ENCODE peak calls at places on chromosome 16, in five cellular contexts. One of them, this sample, is unnamed.

GRCh38 chr16:3734758-3735221 is 17.5 kb upstream of the TRAP1 start:
- DNase-seq in breast epithelium: no peak
- DNase-seq in BE2C: no peak
- DNase-seq in HFFc6: no peak
- DNase-seq in lung: no peak
- DNase-seq in this sample: no peak

GRCh38 chr16:87784812-87785211 is 19.0 kb upstream of the KLHDC4 start:
- DNase-seq in breast epithelium: no peak
- DNase-seq in BE2C: no peak
- DNase-seq in HFFc6: peak
- DNase-seq in lung: no peak
- DNase-seq in this sample: no peak

GRCh38 chr16:12553191-12553590 is 250.5 kb downstream of the CPPED1 start:
- DNase-seq in breast epithelium: no peak
- DNase-seq in BE2C: no peak
- DNase-seq in HFFc6: no peak
- DNase-seq in lung: no peak
- DNase-seq in this sample: no peak

GRCh38 chr16:23146877-23147601 is 2.2 kb downstream of the USP31 start:
- DNase-seq in breast epithelium: no peak
- DNase-seq in BE2C: no peak
- DNase-seq in HFFc6: no peak
- DNase-seq in lung: no peak
- DNase-seq in this sample: no peak

GRCh38 chr16:1037023-1037933 is 35.3 kb upstream of the SSTR5 start:
- DNase-seq in breast epithelium: no peak
- DNase-seq in BE2C: peak
- DNase-seq in HFFc6: no peak
- DNase-seq in lung: no peak
- DNase-seq in this sample: no peak

GRCh38 chr16:11511801-11512200 is 74.9 kb downstream of the LITAF start:
- DNase-seq in breast epithelium: no peak
- DNase-seq in BE2C: no peak
- DNase-seq in HFFc6: no peak
- DNase-seq in lung: no peak
- DNase-seq in this sample: no peak

GRCh38 chr16:9419161-9419560 is 327.7 kb downstream of the HAPSTR1 start:
- DNase-seq in breast epithelium: no peak
- DNase-seq in BE2C: no peak
- DNase-seq in HFFc6: no peak
- DNase-seq in lung: no peak
- DNase-seq in this sample: no peak

GRCh38 chr16:79278506-79278905 is 322.0 kb downstream of the MAF start:
- DNase-seq in breast epithelium: no peak
- DNase-seq in BE2C: no peak
- DNase-seq in HFFc6: no peak
- DNase-seq in lung: no peak
- DNase-seq in this sample: no peak

GRCh38 chr16:10150906-10151305 is 31.3 kb downstream of the GRIN2A start:
- DNase-seq in breast epithelium: no peak
- DNase-seq in BE2C: no peak
- DNase-seq in HFFc6: no peak
- DNase-seq in lung: no peak
- DNase-seq in this sample: no peak

GRCh38 chr16:82055728-82056549 is 20.9 kb downstream of the HSD17B2 start:
- DNase-seq in breast epithelium: no peak
- DNase-seq in BE2C: no peak
- DNase-seq in HFFc6: no peak
- DNase-seq in lung: no peak
- DNase-seq in this sample: no peak

GRCh38 chr16:81315271-81316175 is 761 bp downstream of the GAN start:
- DNase-seq in breast epithelium: peak
- DNase-seq in BE2C: peak
- DNase-seq in HFFc6: peak
- DNase-seq in lung: peak
- DNase-seq in this sample: peak

GRCh38 chr16:82629441-82630027 is 2.8 kb downstream of the CDH13 start:
- DNase-seq in breast epithelium: no peak
- DNase-seq in BE2C: no peak
- DNase-seq in HFFc6: peak
- DNase-seq in lung: no peak
- DNase-seq in this sample: no peak

GRCh38 chr16:24054649-24055560 is 201.2 kb upstream of the CACNG3 start:
- DNase-seq in breast epithelium: no peak
- DNase-seq in BE2C: no peak
- DNase-seq in HFFc6: no peak
- DNase-seq in lung: no peak
- DNase-seq in this sample: no peak

DNA sequence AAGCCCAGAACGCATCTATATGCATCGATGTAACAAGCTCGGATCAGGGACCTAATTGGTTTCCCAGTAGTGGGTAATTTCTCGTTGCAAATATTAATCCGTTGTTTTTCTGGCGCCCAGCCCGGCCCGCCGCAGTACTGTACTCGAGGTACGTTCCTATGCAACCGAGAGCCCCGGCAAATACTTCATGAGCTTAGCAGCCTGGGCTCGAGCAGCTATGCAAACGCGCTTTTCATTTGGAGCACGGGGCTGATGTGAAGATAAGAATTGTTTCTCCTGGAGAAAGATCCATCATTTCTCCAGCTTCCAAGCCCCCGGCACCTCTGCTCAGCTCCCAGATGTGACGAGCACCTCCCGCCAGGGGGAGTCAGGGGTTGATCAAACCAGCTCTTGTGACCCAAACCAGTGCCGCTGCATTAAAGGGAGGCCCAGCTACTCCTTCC is 229.8 kb downstream of the KATNIP start:
- DNase-seq in breast epithelium: peak
- DNase-seq in BE2C: peak
- DNase-seq in HFFc6: peak
- DNase-seq in lung: peak
- DNase-seq in this sample: no peak
- TF ChIP-seq CTCF in breast epithelium: no peak
- TF ChIP-seq CTCF in BE2C: peak
- TF ChIP-seq CTCF in HFFc6: peak
- TF ChIP-seq CTCF in lung: no peak
- TF ChIP-seq CTCF in this sample: no peak

GRCh38 chr16:31458835-31459721 is at the start of gene ARMC5:
- DNase-seq in breast epithelium: peak
- DNase-seq in BE2C: peak
- DNase-seq in HFFc6: peak
- DNase-seq in lung: peak
- DNase-seq in this sample: peak
- TF ChIP-seq CTCF in breast epithelium: peak
- TF ChIP-seq CTCF in BE2C: peak
- TF ChIP-seq CTCF in HFFc6: peak
- TF ChIP-seq CTCF in lung: no peak
- TF ChIP-seq CTCF in this sample: no peak

GRCh38 chr16:48110982-48111381 is 44.8 kb downstream of the ABCC12 start:
- DNase-seq in breast epithelium: no peak
- DNase-seq in BE2C: no peak
- DNase-seq in HFFc6: no peak
- DNase-seq in lung: no peak
- DNase-seq in this sample: no peak

GRCh38 chr16:48115299-48115698 is 40.5 kb downstream of the ABCC12 start:
- DNase-seq in breast epithelium: no peak
- DNase-seq in BE2C: no peak
- DNase-seq in HFFc6: no peak
- DNase-seq in lung: no peak
- DNase-seq in this sample: no peak

GRCh38 chr16:48112603-48113400 is 43.0 kb downstream of the ABCC12 start:
- DNase-seq in breast epithelium: no peak
- DNase-seq in BE2C: no peak
- DNase-seq in HFFc6: no peak
- DNase-seq in lung: no peak
- DNase-seq in this sample: no peak

GRCh38 chr16:48114410-48114809 is 41.4 kb downstream of the ABCC12 start:
- DNase-seq in breast epithelium: no peak
- DNase-seq in BE2C: no peak
- DNase-seq in HFFc6: no peak
- DNase-seq in lung: no peak
- DNase-seq in this sample: no peak

GRCh38 chr16:48113471-48113870 is 42.3 kb downstream of the ABCC12 start:
- DNase-seq in breast epithelium: no peak
- DNase-seq in BE2C: no peak
- DNase-seq in HFFc6: no peak
- DNase-seq in lung: no peak
- DNase-seq in this sample: no peak
- TF ChIP-seq CTCF in breast epithelium: no peak
- TF ChIP-seq CTCF in BE2C: no peak
- TF ChIP-seq CTCF in HFFc6: peak
- TF ChIP-seq CTCF in lung: no peak
- TF ChIP-seq CTCF in this sample: no peak

GRCh38 chr16:5007256-5007655 is 26.5 kb downstream of the NAGPA start:
- DNase-seq in breast epithelium: no peak
- DNase-seq in BE2C: no peak
- DNase-seq in HFFc6: no peak
- DNase-seq in lung: no peak
- DNase-seq in this sample: no peak

GRCh38 chr16:5004311-5004710 is 29.4 kb downstream of the NAGPA start:
- DNase-seq in breast epithelium: no peak
- DNase-seq in BE2C: no peak
- DNase-seq in HFFc6: no peak
- DNase-seq in lung: no peak
- DNase-seq in this sample: no peak

GRCh38 chr16:5006348-5007193 is 27.2 kb downstream of the NAGPA start:
- DNase-seq in breast epithelium: no peak
- DNase-seq in BE2C: no peak
- DNase-seq in HFFc6: no peak
- DNase-seq in lung: no peak
- DNase-seq in this sample: no peak

GRCh38 chr16:5003828-5004227 is 29.9 kb downstream of the NAGPA start:
- DNase-seq in breast epithelium: no peak
- DNase-seq in BE2C: no peak
- DNase-seq in HFFc6: no peak
- DNase-seq in lung: no peak
- DNase-seq in this sample: no peak

DNA sequence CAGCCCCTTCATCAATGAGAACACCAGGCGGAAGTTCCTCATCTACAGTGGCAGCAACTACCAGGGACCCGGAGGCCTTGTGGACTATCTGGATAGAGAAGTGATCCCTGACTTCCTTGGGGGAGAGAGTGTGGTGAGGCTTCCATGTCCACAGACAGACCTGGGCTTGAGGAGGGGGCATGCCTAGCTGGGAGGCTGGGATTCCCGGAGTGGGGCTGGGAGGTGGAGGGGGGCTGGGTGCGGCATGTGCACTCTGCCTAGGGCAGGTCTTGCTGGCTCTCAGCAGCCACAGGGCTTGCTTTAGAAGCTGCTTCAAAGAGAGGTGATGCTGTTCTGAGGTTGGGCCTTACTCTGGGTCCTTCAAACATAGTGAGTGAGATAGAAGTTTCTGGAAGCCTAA is 27.8 kb downstream of the NAGPA start:
- DNase-seq in breast epithelium: no peak
- DNase-seq in BE2C: no peak
- DNase-seq in HFFc6: no peak
- DNase-seq in lung: no peak
- DNase-seq in this sample: no peak
- TF ChIP-seq CTCF in breast epithelium: no peak
- TF ChIP-seq CTCF in BE2C: no peak
- TF ChIP-seq CTCF in HFFc6: no peak
- TF ChIP-seq CTCF in lung: no peak
- TF ChIP-seq CTCF in this sample: no peak

DNA sequence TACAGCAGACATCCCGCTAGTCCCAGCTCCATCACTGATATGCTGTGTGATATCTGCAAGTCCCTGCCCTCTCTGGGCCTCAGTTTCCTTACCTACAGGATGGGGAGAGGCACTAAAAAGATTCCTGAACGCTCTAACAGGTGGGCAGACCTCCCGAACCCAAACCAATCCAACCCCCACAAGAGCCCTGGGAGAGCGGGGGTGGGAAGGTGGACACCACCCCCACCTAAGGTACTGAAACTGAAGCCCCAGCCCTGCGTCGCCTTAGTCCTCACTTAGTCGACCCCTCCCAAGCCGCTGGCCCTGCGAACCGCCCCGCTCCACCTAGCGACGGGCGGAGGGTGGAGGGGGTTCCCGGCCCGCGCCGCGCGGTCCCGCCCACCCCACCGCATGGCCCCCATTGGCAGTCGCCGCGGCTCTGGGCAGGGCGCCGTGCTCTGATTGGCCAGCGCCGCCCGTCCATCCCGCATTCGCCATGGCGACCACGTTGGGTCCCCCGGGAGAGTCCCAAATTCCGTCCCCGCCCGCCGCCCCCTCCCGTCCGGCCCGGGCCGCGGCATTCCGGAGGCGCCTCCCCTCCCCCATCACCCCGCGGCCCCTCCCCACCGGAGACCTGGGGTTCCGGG is 578 bp downstream of the CCDC102A start:
- DNase-seq in breast epithelium: peak
- DNase-seq in BE2C: peak
- DNase-seq in HFFc6: peak
- DNase-seq in lung: peak
- DNase-seq in this sample: peak
- TF ChIP-seq CTCF in breast epithelium: peak
- TF ChIP-seq CTCF in BE2C: peak
- TF ChIP-seq CTCF in HFFc6: peak
- TF ChIP-seq CTCF in lung: peak
- TF ChIP-seq CTCF in this sample: no peak

DNA sequence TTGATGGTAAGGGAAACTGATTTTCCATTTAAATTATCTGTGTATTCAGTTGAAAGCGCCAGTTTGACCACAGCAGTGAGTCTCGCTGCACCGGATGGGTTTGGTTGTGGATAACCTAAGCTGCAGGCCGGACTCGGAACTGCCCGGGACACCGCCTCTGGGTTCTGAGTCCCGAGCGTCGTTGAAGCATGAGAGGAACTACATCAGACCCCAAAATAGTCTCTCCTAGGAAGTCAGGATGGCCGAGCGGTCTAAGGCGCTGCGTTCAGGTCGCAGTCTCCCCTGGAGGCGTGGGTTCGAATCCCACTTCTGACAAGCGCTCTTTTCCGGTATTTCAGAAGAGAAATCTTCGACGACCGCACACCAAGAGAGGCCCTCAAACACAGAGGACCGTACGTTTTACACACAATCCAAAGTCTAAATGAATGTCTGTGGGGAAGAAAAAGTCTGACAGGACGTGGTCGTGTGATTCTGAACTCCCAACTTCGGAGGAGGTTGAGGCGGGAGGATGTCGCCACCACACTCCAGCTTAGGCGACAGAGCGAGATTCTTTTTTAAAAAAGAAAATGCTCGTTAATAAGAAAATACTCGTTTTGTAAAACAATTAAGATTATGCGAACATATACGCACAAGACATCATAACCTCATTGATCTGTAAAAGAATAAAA is 15.4 kb upstream of the PLLP start:
- DNase-seq in breast epithelium: peak
- DNase-seq in BE2C: peak
- DNase-seq in HFFc6: peak
- DNase-seq in lung: peak
- DNase-seq in this sample: peak
- TF ChIP-seq CTCF in breast epithelium: peak
- TF ChIP-seq CTCF in BE2C: no peak
- TF ChIP-seq CTCF in HFFc6: peak
- TF ChIP-seq CTCF in lung: no peak
- TF ChIP-seq CTCF in this sample: no peak